ENCODE peak calls at places on chromosomes 4 and X, in seven cellular contexts. One of them, this sample, is unnamed.

GRCh38 chr4:112704991-112705845 is 68.3 kb downstream of the LARP7 start:
- DNase-seq in fibroblast of the aortic adventitia: peak; percentile 51
- DNase-seq in fibroblast of villous mesenchyme: peak; percentile 63
- DNase-seq in heart left ventricle: peak; percentile 52
- DNase-seq in choroid plexus epithelial cell: peak; percentile 69
- DNase-seq in BJ: peak; percentile 1
- DNase-seq in mesothelial cell of epicardium: peak; percentile 77
- DNase-seq in this sample: no peak

GRCh38 chr4:845233-845835 is 19.4 kb upstream of the CPLX1 start:
- DNase-seq in heart left ventricle: no peak
- DNase-seq in BJ: peak; percentile 19
- DNase-seq in choroid plexus epithelial cell: peak; percentile 51
- DNase-seq in fibroblast of the aortic adventitia: peak; percentile 47
- DNase-seq in fibroblast of villous mesenchyme: peak; percentile 52
- DNase-seq in mesothelial cell of epicardium: no peak
- DNase-seq in this sample: no peak

GRCh38 chr4:109809657-109810056 is 5.9 kb upstream of the GAR1 start:
- DNase-seq in choroid plexus epithelial cell: no peak
- DNase-seq in heart left ventricle: no peak
- DNase-seq in fibroblast of the aortic adventitia: no peak
- DNase-seq in BJ: no peak
- DNase-seq in mesothelial cell of epicardium: no peak
- DNase-seq in fibroblast of villous mesenchyme: no peak
- DNase-seq in this sample: no peak

GRCh38 chr4:79466621-79467020 is 58.6 kb upstream of the GK2 start:
- DNase-seq in fibroblast of the aortic adventitia: peak; percentile 71
- DNase-seq in mesothelial cell of epicardium: no peak
- DNase-seq in heart left ventricle: no peak
- DNase-seq in fibroblast of villous mesenchyme: no peak
- DNase-seq in choroid plexus epithelial cell: no peak
- DNase-seq in BJ: no peak
- DNase-seq in this sample: no peak

GRCh38 chrX:23334871-23335599 is 386 bp downstream of the PTCHD1 start:
- DNase-seq in heart left ventricle: no peak
- DNase-seq in mesothelial cell of epicardium: no peak
- DNase-seq in fibroblast of villous mesenchyme: no peak
- DNase-seq in BJ: no peak
- DNase-seq in fibroblast of the aortic adventitia: no peak
- DNase-seq in choroid plexus epithelial cell: no peak
- DNase-seq in this sample: no peak

GRCh38 chr4:10582059-10582686 is 102.4 kb downstream of the CLNK start:
- DNase-seq in BJ: no peak
- DNase-seq in mesothelial cell of epicardium: no peak
- DNase-seq in heart left ventricle: peak; percentile 23
- DNase-seq in fibroblast of villous mesenchyme: peak; percentile 56
- DNase-seq in choroid plexus epithelial cell: peak; percentile 80
- DNase-seq in fibroblast of the aortic adventitia: peak; percentile 81
- DNase-seq in this sample: peak; percentile 28

GRCh38 chrX:68429216-68429615 is 4.1 kb downstream of the OPHN1 start:
- DNase-seq in heart left ventricle: no peak
- DNase-seq in fibroblast of the aortic adventitia: peak; percentile 58
- DNase-seq in BJ: no peak
- DNase-seq in choroid plexus epithelial cell: no peak
- DNase-seq in mesothelial cell of epicardium: no peak
- DNase-seq in fibroblast of villous mesenchyme: no peak
- DNase-seq in this sample: no peak

GRCh38 chrX:28303486-28303885 is 283.8 kb upstream of the IL1RAPL1 start:
- DNase-seq in fibroblast of the aortic adventitia: no peak
- DNase-seq in heart left ventricle: no peak
- DNase-seq in mesothelial cell of epicardium: peak; percentile 79
- DNase-seq in fibroblast of villous mesenchyme: no peak
- DNase-seq in BJ: no peak
- DNase-seq in choroid plexus epithelial cell: no peak
- DNase-seq in this sample: no peak

GRCh38 chr4:95505801-95506200 is 43.0 kb downstream of the UNC5C start:
- DNase-seq in fibroblast of villous mesenchyme: no peak
- DNase-seq in choroid plexus epithelial cell: no peak
- DNase-seq in BJ: no peak
- DNase-seq in fibroblast of the aortic adventitia: no peak
- DNase-seq in mesothelial cell of epicardium: no peak
- DNase-seq in heart left ventricle: no peak
- DNase-seq in this sample: no peak

GRCh38 chr4:90958256-90958895 is 831.2 kb downstream of the CCSER1 start:
- DNase-seq in heart left ventricle: no peak
- DNase-seq in BJ: peak; percentile 12
- DNase-seq in fibroblast of the aortic adventitia: no peak
- DNase-seq in choroid plexus epithelial cell: peak; percentile 95
- DNase-seq in mesothelial cell of epicardium: no peak
- DNase-seq in fibroblast of villous mesenchyme: peak; percentile 44
- DNase-seq in this sample: no peak

GRCh38 chr4:27278615-27279014 is 418.0 kb downstream of the STIM2 start:
- DNase-seq in BJ: no peak
- DNase-seq in fibroblast of villous mesenchyme: peak; percentile 23
- DNase-seq in mesothelial cell of epicardium: peak; percentile 68
- DNase-seq in fibroblast of the aortic adventitia: peak; percentile 62
- DNase-seq in choroid plexus epithelial cell: peak; percentile 4
- DNase-seq in heart left ventricle: no peak
- DNase-seq in this sample: no peak

GRCh38 chr4:114658179-114658578 is 59.6 kb downstream of the UGT8 start:
- DNase-seq in fibroblast of villous mesenchyme: no peak
- DNase-seq in heart left ventricle: no peak
- DNase-seq in BJ: no peak
- DNase-seq in mesothelial cell of epicardium: no peak
- DNase-seq in choroid plexus epithelial cell: no peak
- DNase-seq in fibroblast of the aortic adventitia: no peak
- DNase-seq in this sample: no peak

GRCh38 chrX:101550362-101550761 is at the start of gene ARMCX1:
- DNase-seq in heart left ventricle: peak; percentile 74
- DNase-seq in fibroblast of the aortic adventitia: peak; percentile 79
- DNase-seq in choroid plexus epithelial cell: peak; percentile 80
- DNase-seq in fibroblast of villous mesenchyme: peak; percentile 85
- DNase-seq in mesothelial cell of epicardium: peak; percentile 48
- DNase-seq in BJ: peak; percentile 20
- DNase-seq in this sample: peak; percentile 71

GRCh38 chrX:69196666-69197065 is 31.4 kb upstream of the PJA1 start:
- DNase-seq in BJ: no peak
- DNase-seq in heart left ventricle: no peak
- DNase-seq in mesothelial cell of epicardium: no peak
- DNase-seq in fibroblast of villous mesenchyme: no peak
- DNase-seq in choroid plexus epithelial cell: no peak
- DNase-seq in fibroblast of the aortic adventitia: no peak
- DNase-seq in this sample: no peak

GRCh38 chrX:150544222-150544787 is 24.1 kb upstream of the MTM1 start:
- DNase-seq in heart left ventricle: no peak
- DNase-seq in fibroblast of the aortic adventitia: no peak
- DNase-seq in mesothelial cell of epicardium: no peak
- DNase-seq in choroid plexus epithelial cell: peak; percentile 42
- DNase-seq in fibroblast of villous mesenchyme: no peak
- DNase-seq in BJ: no peak
- DNase-seq in this sample: peak; percentile 72

GRCh38 chrX:48083212-48083611 is 11.8 kb upstream of the ZNF630 start:
- DNase-seq in fibroblast of villous mesenchyme: peak; percentile 46
- DNase-seq in choroid plexus epithelial cell: peak; percentile 65
- DNase-seq in BJ: peak; percentile 2
- DNase-seq in fibroblast of the aortic adventitia: peak; percentile 56
- DNase-seq in heart left ventricle: peak; percentile 23
- DNase-seq in mesothelial cell of epicardium: peak; percentile 39
- DNase-seq in this sample: no peak

GRCh38 chrX:71923516-71923915 is 12.9 kb downstream of the NHSL2 start:
- DNase-seq in BJ: no peak
- DNase-seq in fibroblast of villous mesenchyme: no peak
- DNase-seq in heart left ventricle: no peak
- DNase-seq in fibroblast of the aortic adventitia: peak; percentile 16
- DNase-seq in choroid plexus epithelial cell: no peak
- DNase-seq in mesothelial cell of epicardium: no peak
- DNase-seq in this sample: no peak

GRCh38 chr4:85741921-85742591 is 267.1 kb downstream of the ARHGAP24 start:
- DNase-seq in choroid plexus epithelial cell: no peak
- DNase-seq in fibroblast of villous mesenchyme: no peak
- DNase-seq in fibroblast of the aortic adventitia: no peak
- DNase-seq in mesothelial cell of epicardium: no peak
- DNase-seq in heart left ventricle: peak; percentile 33
- DNase-seq in BJ: no peak
- DNase-seq in this sample: peak; percentile 87

GRCh38 chrX:111822191-111822590 is 53.8 kb upstream of the TRPC5OS start:
- DNase-seq in mesothelial cell of epicardium: no peak
- DNase-seq in choroid plexus epithelial cell: no peak
- DNase-seq in heart left ventricle: no peak
- DNase-seq in fibroblast of the aortic adventitia: no peak
- DNase-seq in BJ: no peak
- DNase-seq in fibroblast of villous mesenchyme: no peak
- DNase-seq in this sample: no peak

GRCh38 chrX:111823703-111824102 is 52.3 kb upstream of the TRPC5OS start:
- DNase-seq in fibroblast of villous mesenchyme: no peak
- DNase-seq in heart left ventricle: no peak
- DNase-seq in fibroblast of the aortic adventitia: no peak
- DNase-seq in BJ: no peak
- DNase-seq in mesothelial cell of epicardium: no peak
- DNase-seq in choroid plexus epithelial cell: no peak
- DNase-seq in this sample: no peak

DNA sequence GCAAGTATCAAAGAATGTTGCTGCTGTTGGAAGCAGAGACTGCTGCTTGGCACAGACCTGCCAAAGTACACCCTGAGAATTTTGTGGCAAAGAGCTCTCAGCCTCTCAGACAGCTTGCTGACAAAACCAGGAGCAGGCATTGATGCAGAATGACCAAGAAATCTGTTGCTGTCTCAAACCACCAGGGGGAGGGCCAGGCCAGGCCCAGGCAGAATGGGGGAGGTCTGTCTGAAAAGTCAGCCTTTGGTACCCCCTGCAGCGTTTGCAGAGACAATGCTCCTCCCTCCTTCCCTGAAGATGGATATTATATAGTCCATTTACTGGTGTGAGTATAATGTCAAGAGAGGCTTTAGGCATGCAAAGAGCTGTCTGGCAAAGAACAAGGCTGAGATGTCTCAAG is 52.9 kb upstream of the TRPC5OS start:
- DNase-seq in heart left ventricle: no peak
- DNase-seq in fibroblast of the aortic adventitia: no peak
- DNase-seq in mesothelial cell of epicardium: no peak
- DNase-seq in fibroblast of villous mesenchyme: peak; percentile 1
- DNase-seq in choroid plexus epithelial cell: peak; percentile 4
- DNase-seq in BJ: no peak
- DNase-seq in this sample: no peak
- TF ChIP-seq CTCF in heart left ventricle: no peak
- TF ChIP-seq CTCF in fibroblast of the aortic adventitia: no peak
- TF ChIP-seq CTCF in mesothelial cell of epicardium: peak; percentile 20
- TF ChIP-seq CTCF in fibroblast of villous mesenchyme: peak; percentile 24
- TF ChIP-seq CTCF in choroid plexus epithelial cell: peak; percentile 24
- TF ChIP-seq CTCF in BJ: no peak
- TF ChIP-seq CTCF in this sample: no peak

DNA sequence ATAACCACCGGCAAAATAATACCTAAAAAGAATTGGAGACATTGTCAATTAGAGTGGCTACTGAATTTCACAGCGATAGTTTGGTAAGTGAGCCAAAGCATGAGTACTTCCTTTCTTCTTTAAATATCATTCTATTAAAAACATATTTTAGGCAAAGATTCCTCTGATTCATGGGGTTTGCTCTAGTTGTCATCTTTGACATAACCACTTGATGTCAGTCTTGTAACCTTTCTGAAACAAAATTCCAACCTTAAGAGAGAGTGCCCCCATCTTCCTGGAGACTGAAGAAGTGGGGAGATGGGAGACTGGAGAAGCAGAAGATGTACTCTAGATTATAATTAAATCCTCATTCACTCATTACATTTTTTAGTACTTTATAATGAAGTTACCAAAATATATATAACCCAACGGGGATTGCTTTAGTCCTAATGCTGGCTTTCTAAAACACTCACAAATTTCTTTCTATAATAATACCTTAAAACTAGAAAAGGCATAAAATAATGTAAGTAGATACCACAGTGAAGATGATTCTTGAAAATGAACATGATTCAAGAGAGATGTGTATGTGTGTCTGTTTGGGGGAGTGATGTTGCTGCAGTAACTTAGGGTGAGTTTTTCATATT is 96.4 kb downstream of the EMCN start:
- DNase-seq in BJ: no peak
- DNase-seq in fibroblast of the aortic adventitia: peak; percentile 80
- DNase-seq in fibroblast of villous mesenchyme: peak; percentile 26
- DNase-seq in mesothelial cell of epicardium: no peak
- DNase-seq in heart left ventricle: no peak
- DNase-seq in choroid plexus epithelial cell: peak; percentile 70
- DNase-seq in this sample: no peak
- TF ChIP-seq CTCF in BJ: peak; percentile 54
- TF ChIP-seq CTCF in fibroblast of the aortic adventitia: peak; percentile 66
- TF ChIP-seq CTCF in fibroblast of villous mesenchyme: peak; percentile 56
- TF ChIP-seq CTCF in mesothelial cell of epicardium: no peak
- TF ChIP-seq CTCF in heart left ventricle: peak; percentile 42
- TF ChIP-seq CTCF in choroid plexus epithelial cell: peak; percentile 68
- TF ChIP-seq CTCF in this sample: no peak

GRCh38 chr4:6008766-6009385 is 9.4 kb downstream of the C4orf50 start:
- DNase-seq in mesothelial cell of epicardium: no peak
- DNase-seq in choroid plexus epithelial cell: no peak
- DNase-seq in fibroblast of villous mesenchyme: no peak
- DNase-seq in fibroblast of the aortic adventitia: no peak
- DNase-seq in heart left ventricle: no peak
- DNase-seq in BJ: no peak
- DNase-seq in this sample: no peak

GRCh38 chr4:6010789-6011188 is 7.4 kb downstream of the C4orf50 start:
- DNase-seq in choroid plexus epithelial cell: no peak
- DNase-seq in fibroblast of the aortic adventitia: no peak
- DNase-seq in mesothelial cell of epicardium: no peak
- DNase-seq in heart left ventricle: no peak
- DNase-seq in BJ: no peak
- DNase-seq in fibroblast of villous mesenchyme: no peak
- DNase-seq in this sample: no peak

GRCh38 chr4:6008092-6008551 is 10.1 kb downstream of the C4orf50 start:
- DNase-seq in mesothelial cell of epicardium: no peak
- DNase-seq in choroid plexus epithelial cell: no peak
- DNase-seq in heart left ventricle: no peak
- DNase-seq in fibroblast of the aortic adventitia: no peak
- DNase-seq in fibroblast of villous mesenchyme: no peak
- DNase-seq in BJ: no peak
- DNase-seq in this sample: no peak

GRCh38 chr4:6011271-6011671 is 7.0 kb downstream of the C4orf50 start:
- DNase-seq in mesothelial cell of epicardium: no peak
- DNase-seq in choroid plexus epithelial cell: no peak
- DNase-seq in fibroblast of villous mesenchyme: no peak
- DNase-seq in fibroblast of the aortic adventitia: no peak
- DNase-seq in BJ: no peak
- DNase-seq in heart left ventricle: no peak
- DNase-seq in this sample: no peak

DNA sequence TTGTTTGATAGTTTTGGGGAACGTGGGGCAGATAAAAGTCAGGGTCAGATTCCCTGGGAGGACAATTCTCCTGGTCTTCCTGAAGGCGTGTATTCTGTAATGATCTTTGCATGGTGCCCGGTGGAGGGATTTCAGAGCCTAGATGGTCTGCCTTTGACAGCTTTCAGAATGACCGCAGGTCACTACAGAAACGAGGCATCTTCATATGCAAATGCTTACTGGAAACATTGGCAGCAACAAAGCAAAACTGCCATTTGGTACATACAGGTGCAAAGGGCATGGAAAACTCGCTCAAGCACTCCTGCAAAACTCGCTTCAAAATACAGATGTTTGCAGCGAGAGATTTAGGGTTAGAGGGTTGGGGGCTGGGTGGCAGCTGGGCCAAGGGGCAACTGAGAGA is 8.8 kb downstream of the C4orf50 start:
- DNase-seq in BJ: no peak
- DNase-seq in heart left ventricle: no peak
- DNase-seq in mesothelial cell of epicardium: no peak
- DNase-seq in fibroblast of the aortic adventitia: no peak
- DNase-seq in fibroblast of villous mesenchyme: no peak
- DNase-seq in choroid plexus epithelial cell: no peak
- DNase-seq in this sample: no peak
- TF ChIP-seq CTCF in BJ: no peak
- TF ChIP-seq CTCF in heart left ventricle: no peak
- TF ChIP-seq CTCF in mesothelial cell of epicardium: no peak
- TF ChIP-seq CTCF in fibroblast of the aortic adventitia: no peak
- TF ChIP-seq CTCF in fibroblast of villous mesenchyme: no peak
- TF ChIP-seq CTCF in choroid plexus epithelial cell: no peak
- TF ChIP-seq CTCF in this sample: no peak

GRCh38 chrX:120769576-120770341 is 105.9 kb downstream of the CT47B1 start:
- DNase-seq in choroid plexus epithelial cell: peak; percentile 68
- DNase-seq in BJ: peak; percentile 59
- DNase-seq in heart left ventricle: no peak
- DNase-seq in fibroblast of the aortic adventitia: peak; percentile 70
- DNase-seq in mesothelial cell of epicardium: no peak
- DNase-seq in fibroblast of villous mesenchyme: peak; percentile 34
- DNase-seq in this sample: peak; percentile 12
- TF ChIP-seq CTCF in choroid plexus epithelial cell: peak; percentile 33
- TF ChIP-seq CTCF in BJ: peak; percentile 6
- TF ChIP-seq CTCF in heart left ventricle: peak; percentile 26
- TF ChIP-seq CTCF in fibroblast of the aortic adventitia: peak; percentile 30
- TF ChIP-seq CTCF in mesothelial cell of epicardium: peak; percentile 21
- TF ChIP-seq CTCF in fibroblast of villous mesenchyme: peak; percentile 22
- TF ChIP-seq CTCF in this sample: no peak

This sample was measured in lower leg skin.